ENCODE peak calls at places on chromosomes 3 and 15, in ten cellular contexts. A is fibroblast of lung, O is OCI-LY7, G is WERI-Rb-1, L is B cell, H is HCT116, K is cardiac fibroblast, Z is GM20000, P is lower lobe of right lung, R is BE2C. U is an unnamed sample.

GRCh38 chr3:152595975-152596832 is 238.7 kb upstream of the P2RY1 start:
- DNase-seq in L (peak), O (peak), H (no peak), P (no peak), K (peak), G (no peak), A (peak), R (no peak), Z (peak), U (peak)

GRCh38 chr15:81007428-81008064 is 6.8 kb downstream of the TLNRD1 start:
- DNase-seq in O (no peak), K (no peak), P (no peak), G (no peak), Z (no peak), L (no peak), A (no peak), H (no peak), R (no peak), U (no peak)

GRCh38 chr15:93029613-93030429 is 59.2 kb downstream of the RGMA start:
- DNase-seq in R (no peak), P (no peak), A (peak), O (no peak), L (no peak), G (no peak), H (no peak), K (peak), Z (no peak), U (no peak)

GRCh38 chr3:156812521-156813335 is 13.4 kb upstream of the LEKR1 start:
- DNase-seq in A (peak), Z (no peak), R (no peak), P (no peak), G (no peak), O (no peak), H (no peak), L (no peak), K (no peak), U (no peak)

GRCh38 chr3:50299929-50300680 is 900 bp upstream of the HYAL3 start:
- DNase-seq in G (no peak), H (no peak), K (peak), R (no peak), P (peak), A (no peak), L (no peak), Z (no peak), O (peak), U (peak)

GRCh38 chr3:130761730-130762311 is 15.2 kb upstream of the PIK3R4 start:
- DNase-seq in G (no peak), K (no peak), R (no peak), O (no peak), Z (no peak), P (no peak), A (no peak), L (no peak), H (no peak), U (no peak)

GRCh38 chr3:42264399-42265058 is 1.5 kb downstream of the CCK start:
- DNase-seq in P (peak), H (no peak), R (no peak), G (peak), L (no peak), A (peak), Z (no peak), O (no peak), K (peak), U (no peak)

GRCh38 chr15:27842526-27842925 is 256.6 kb downstream of the OCA2 start:
- DNase-seq in O (no peak), H (no peak), G (no peak), A (no peak), R (no peak), P (no peak), L (no peak), K (no peak), Z (no peak), U (no peak)

GRCh38 chr3:55060921-55061555 is 133.2 kb upstream of the LRTM1 start:
- DNase-seq in K (no peak), H (no peak), A (no peak), P (no peak), G (peak), R (no peak), L (no peak), Z (no peak), O (no peak), U (no peak)

GRCh38 chr3:19644405-19644804 is 289.6 kb downstream of the EFHB start:
- DNase-seq in O (peak), G (no peak), L (peak), A (no peak), H (no peak), Z (no peak), R (no peak), P (no peak), K (no peak), U (no peak)

GRCh38 chr15:65612616-65612946 is 1.6 kb upstream of the INTS14 start:
- DNase-seq in A (no peak), Z (no peak), L (no peak), R (no peak), P (no peak), K (no peak), O (no peak), H (no peak), G (no peak), U (no peak)

GRCh38 chr3:150439657-150440056 is 31.6 kb downstream of the TSC22D2 start:
- DNase-seq in K (no peak), A (peak), G (no peak), R (no peak), H (no peak), O (no peak), Z (no peak), P (no peak), L (no peak), U (peak)

GRCh38 chr3:105518201-105518600 is 151.5 kb downstream of the ALCAM start:
- DNase-seq in Z (no peak), G (no peak), P (no peak), O (no peak), K (no peak), R (no peak), L (no peak), H (no peak), A (no peak), U (no peak)

GRCh38 chr3:183924956-183925355 is 40.3 kb upstream of the PARL start:
- DNase-seq in G (no peak), L (no peak), R (no peak), H (no peak), A (peak), P (no peak), Z (no peak), O (no peak), K (peak), U (peak)

GRCh38 chr15:76991741-76992645 is 2.9 kb upstream of the PSTPIP1 start:
- DNase-seq in G (no peak), K (no peak), O (no peak), P (peak), H (no peak), L (no peak), R (no peak), A (no peak), Z (no peak), U (no peak)

GRCh38 chr3:152389316-152389934 is 120.7 kb downstream of the MBNL1 start:
- DNase-seq in K (no peak), L (no peak), A (no peak), Z (no peak), R (no peak), G (no peak), H (no peak), O (no peak), P (no peak), U (no peak)

GRCh38 chr3:150078983-150079739 is 108.5 kb upstream of the PFN2 start:
- DNase-seq in P (no peak), Z (no peak), H (no peak), R (peak), A (peak), L (no peak), G (no peak), K (peak), O (no peak), U (peak)

GRCh38 chr3:179421500-179421899 is 29.8 kb downstream of the GNB4 start:
- DNase-seq in Z (no peak), P (no peak), O (peak), R (peak), G (peak), K (peak), L (peak), H (no peak), A (peak), U (peak)

GRCh38 chr3:9316881-9317341 is 45.9 kb upstream of the THUMPD3 start:
- DNase-seq in K (peak), Z (no peak), A (peak), L (no peak), H (no peak), P (no peak), R (no peak), O (no peak), G (no peak), U (peak)

GRCh38 chr3:170418422-170419300 is at the start of gene CLDN11:
- DNase-seq in Z (peak), R (peak), O (no peak), L (peak), A (peak), K (peak), H (no peak), G (peak), P (no peak), U (no peak)

GRCh38 chr3:83843716-83844115 is 1115.1 kb upstream of the CADM2 start:
- DNase-seq in Z (no peak), K (no peak), H (no peak), A (no peak), P (no peak), R (no peak), O (no peak), L (no peak), G (no peak), U (no peak)

GRCh38 chr3:101825904-101826445 is 23.3 kb upstream of the NFKBIZ start:
- DNase-seq in L (no peak), K (peak), P (no peak), H (no peak), A (peak), R (no peak), O (no peak), Z (no peak), G (no peak), U (no peak)

GRCh38 chr3:81742581-81742980 is 18.9 kb downstream of the GBE1 start:
- DNase-seq in P (no peak), Z (no peak), R (no peak), A (no peak), L (no peak), O (no peak), G (no peak), H (no peak), K (no peak), U (no peak)

GRCh38 chr15:81092559-81092902 is 41.5 kb upstream of the CFAP161 start:
- DNase-seq in R (no peak), H (no peak), O (no peak), K (peak), Z (no peak), A (no peak), L (no peak), G (no peak), P (no peak), U (no peak)

GRCh38 chr3:184761120-184761841 is 49.4 kb upstream of the MAGEF1 start:
- DNase-seq in Z (no peak), A (peak), R (peak), O (no peak), G (peak), H (no peak), P (no peak), K (peak), L (no peak), U (no peak)

GRCh38 chr3:159989973-159990846 is 1.6 kb downstream of the IL12A start:
- DNase-seq in K (no peak), L (no peak), O (no peak), Z (no peak), P (no peak), A (no peak), G (no peak), R (no peak), H (no peak), U (no peak)

GRCh38 chr3:97021778-97022177 is 207.4 kb downstream of the EPHA6 start:
- DNase-seq in P (no peak), O (no peak), A (no peak), K (no peak), L (no peak), R (no peak), Z (no peak), H (no peak), G (no peak), U (no peak)

GRCh38 chr3:95302044-95302443 is 1239.2 kb downstream of the NSUN3 start:
- DNase-seq in O (no peak), G (no peak), K (peak), L (no peak), P (no peak), R (no peak), H (no peak), Z (no peak), A (peak), U (no peak)

GRCh38 chr3:41304603-41305002 is 105.3 kb downstream of the CTNNB1 start:
- DNase-seq in A (peak), Z (no peak), K (peak), P (no peak), O (no peak), R (peak), H (no peak), G (no peak), L (no peak), U (no peak)

GRCh38 chr3:100993309-100993708 is at the start of gene ABI3BP:
- DNase-seq in A (peak), H (peak), L (no peak), R (peak), P (peak), O (no peak), Z (no peak), G (peak), K (peak), U (peak)

GRCh38 chr3:119524931-119525662 is 26.8 kb downstream of the TIMMDC1 start:
- DNase-seq in Z (no peak), G (no peak), H (no peak), P (no peak), A (peak), L (peak), R (no peak), O (no peak), K (peak), U (peak)

GRCh38 chr3:69695443-69695842 is 43.8 kb upstream of the MITF start:
- DNase-seq in G (no peak), K (no peak), O (no peak), L (no peak), H (no peak), P (no peak), R (no peak), Z (no peak), A (no peak), U (no peak)

GRCh38 chr15:66907826-66908502 is 157.4 kb upstream of the SMAD3 start:
- DNase-seq in K (peak), H (no peak), P (peak), O (peak), Z (no peak), L (peak), A (no peak), G (no peak), R (no peak), U (no peak)

GRCh38 chr3:25855281-25855680 is 65.4 kb downstream of the OXSM start:
- DNase-seq in R (no peak), K (peak), Z (no peak), P (no peak), O (no peak), H (no peak), G (no peak), A (no peak), L (no peak), U (no peak)

GRCh38 chr15:56491110-56491722 is 26.3 kb upstream of the MNS1 start:
- DNase-seq in R (peak), H (peak), Z (peak), O (peak), A (peak), K (peak), L (peak), P (no peak), G (peak), U (peak)

GRCh38 chr3:137771401-137772230 is 7.5 kb downstream of the SOX14 start:
- DNase-seq in O (no peak), L (no peak), Z (no peak), H (no peak), P (no peak), K (no peak), A (no peak), G (no peak), R (no peak), U (no peak)

GRCh38 chr15:60510006-60510405 is 31.1 kb upstream of the ICE2 start:
- DNase-seq in H (no peak), P (no peak), Z (no peak), L (no peak), G (no peak), R (no peak), A (no peak), O (no peak), K (no peak), U (no peak)

GRCh38 chr15:60509470-60509869 is 30.5 kb upstream of the ICE2 start:
- DNase-seq in H (no peak), P (no peak), R (no peak), Z (no peak), L (no peak), K (no peak), A (no peak), O (no peak), G (no peak), U (no peak)

GRCh38 chr15:60508442-60508841 is 29.5 kb upstream of the ICE2 start:
- DNase-seq in L (no peak), K (no peak), A (no peak), R (no peak), G (no peak), Z (no peak), O (no peak), H (no peak), P (no peak), U (no peak)

GRCh38 chr15:60511351-60512157 is 32.6 kb upstream of the ICE2 start:
- DNase-seq in O (no peak), H (no peak), Z (no peak), G (no peak), P (no peak), R (peak), A (peak), L (no peak), K (no peak), U (no peak)

DNA sequence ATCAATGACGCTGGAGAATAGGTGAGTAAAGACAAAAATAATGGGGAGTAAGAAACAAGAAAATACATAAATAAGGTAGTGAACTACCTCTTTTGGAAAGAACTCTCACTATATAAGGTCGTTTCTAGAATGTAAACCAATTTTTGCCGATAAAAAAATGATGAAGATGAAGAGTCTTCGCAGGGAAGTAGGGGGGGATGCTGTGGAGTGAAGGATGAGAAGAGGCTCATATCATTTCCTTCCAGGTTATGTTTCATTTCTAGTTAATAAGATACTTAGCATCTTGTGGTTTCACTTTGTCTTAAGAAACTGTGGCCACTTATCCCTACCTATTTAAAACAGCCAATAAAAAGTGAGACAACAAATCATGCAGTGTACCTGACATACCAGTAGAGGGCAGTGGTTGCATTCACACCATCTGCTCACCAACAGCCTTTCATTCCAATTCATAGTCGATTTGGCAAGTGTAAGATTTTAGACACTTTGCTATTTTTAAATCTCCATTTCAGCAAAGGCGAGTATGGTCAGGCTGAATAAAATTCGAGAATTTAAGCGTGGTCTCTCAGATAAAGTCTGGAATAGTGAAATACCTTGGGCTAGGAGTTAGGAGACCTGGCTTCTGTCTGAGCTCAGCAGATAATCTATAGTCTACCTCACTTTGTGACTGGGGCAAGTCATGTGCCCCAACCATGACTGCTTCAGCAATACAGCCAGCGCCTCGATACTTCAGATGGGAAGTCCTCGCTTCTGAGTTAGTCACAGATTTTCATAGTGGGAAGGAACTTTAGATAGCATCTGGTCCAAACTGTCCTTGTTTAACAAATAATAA is 28.9 kb upstream of the ICE2 start:
- DNase-seq in A (peak), R (peak), P (no peak), G (peak), Z (peak), O (peak), K (peak), L (peak), H (peak), U (peak)
- TF ChIP-seq CTCF in A (peak), R (peak), P (peak), G (peak), Z (peak), O (peak), K (peak), L (peak), H (peak), U (peak)

GRCh38 chr3:127304121-127304744 is 16.4 kb upstream of the PRR20G start:
- DNase-seq in H (peak), G (peak), O (peak), L (no peak), Z (no peak), K (no peak), A (no peak), P (peak), R (peak), U (no peak)
- TF ChIP-seq CTCF in H (peak), G (no peak), O (no peak), L (no peak), Z (no peak), K (no peak), A (no peak), P (no peak), R (peak), U (no peak)

DNA sequence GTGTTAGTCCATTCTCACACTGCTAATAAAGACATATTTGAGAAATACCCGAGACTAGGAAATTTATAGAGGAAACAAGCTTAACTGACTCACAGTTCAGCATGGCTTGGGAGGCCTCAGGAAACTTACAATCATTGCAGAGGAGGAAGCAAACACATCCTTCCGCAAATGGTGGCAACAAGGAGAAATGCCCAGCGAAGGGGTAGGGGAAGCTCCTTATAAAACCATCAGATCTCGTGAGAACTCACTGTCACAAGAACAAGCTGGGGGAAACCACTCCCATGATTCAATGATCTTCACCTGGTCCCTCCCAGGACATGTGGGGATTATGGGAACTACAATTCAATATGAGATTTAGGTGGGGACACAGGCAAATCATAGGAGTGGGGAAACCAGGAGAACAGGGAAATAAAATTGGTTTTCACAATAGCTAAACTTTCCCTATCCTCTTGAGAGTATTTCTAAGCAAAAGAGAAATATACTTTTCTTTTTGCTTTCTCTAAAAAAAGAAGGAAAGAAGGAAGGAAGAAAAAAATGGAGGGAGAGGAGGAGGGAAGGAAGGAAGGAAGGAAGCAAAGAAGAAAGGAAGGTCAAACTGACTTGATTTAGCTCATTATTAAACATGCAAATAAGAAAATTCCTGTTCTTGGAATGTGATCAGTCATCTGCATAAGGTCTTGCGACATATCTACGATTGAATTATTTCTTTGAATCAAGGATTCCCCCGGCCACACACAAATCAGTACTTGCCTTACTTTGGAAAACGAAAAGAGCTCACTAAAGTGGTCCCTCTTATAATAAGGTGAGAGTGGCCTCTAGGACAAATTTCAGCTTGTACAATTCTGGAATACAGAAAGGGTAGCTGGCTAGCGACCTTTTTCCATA is 75.2 kb downstream of the LIPC start:
- DNase-seq in A (peak), O (no peak), Z (no peak), K (no peak), R (no peak), L (no peak), G (no peak), H (no peak), P (no peak), U (no peak)
- TF ChIP-seq CTCF in A (no peak), O (no peak), Z (no peak), K (no peak), R (no peak), L (no peak), G (no peak), H (no peak), P (no peak), U (no peak)

DNA sequence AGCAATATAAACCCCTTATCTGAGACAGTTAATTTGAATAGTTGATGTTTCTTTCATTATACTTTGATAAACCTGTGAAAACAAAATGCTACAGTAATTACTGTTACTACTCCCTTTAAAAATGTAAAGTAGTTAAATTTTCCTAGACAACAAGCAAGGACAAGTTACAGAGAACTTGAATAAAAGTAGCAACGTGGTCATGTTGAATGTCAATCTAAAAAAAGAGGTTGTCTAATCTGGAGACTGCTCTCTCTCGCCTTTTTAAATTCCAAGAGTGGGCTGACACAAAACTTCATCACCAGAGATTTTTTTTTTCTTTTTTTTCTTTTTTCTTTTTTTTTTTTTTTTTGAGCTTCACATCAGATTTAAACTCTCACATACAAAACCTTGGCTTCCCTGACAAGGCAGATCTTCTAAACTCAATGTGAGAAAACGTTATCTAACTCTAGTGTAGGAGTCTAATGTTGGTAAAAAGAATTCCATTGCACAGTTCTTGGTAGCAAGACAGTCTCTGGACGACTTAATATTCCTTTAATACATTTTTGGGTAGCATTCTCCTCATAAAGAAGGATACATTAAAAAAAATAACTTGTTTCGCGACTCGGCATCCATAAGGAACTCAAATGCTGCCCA is 4.1 kb downstream of the FOXP1 start:
- DNase-seq in Z (no peak), L (no peak), A (no peak), O (no peak), H (no peak), G (no peak), R (no peak), P (no peak), K (no peak), U (no peak)
- TF ChIP-seq CTCF in Z (no peak), L (no peak), A (no peak), O (peak), H (no peak), G (no peak), R (no peak), P (no peak), K (no peak), U (no peak)